ENCODE peak calls at places on chromosome 17, in four cellular contexts. T is NCI-H1092 treated with DMSO at 0.1 percent for 48 hours, B is GM03348, O is iris pigment epithelial cell. S is an unnamed sample.

GRCh38 chr17:35747540-35748017 is 5.5 kb downstream of the GAS2L2 start:
- DNase-seq in T (peak; percentile 71), O (peak; percentile 71), B (peak; percentile 90), S (peak; percentile 73)

GRCh38 chr17:17855334-17855725 is 18.5 kb upstream of the SREBF1 start:
- DNase-seq in B (no peak), O (no peak), T (no peak), S (no peak)

GRCh38 chr17:61884864-61885263 is 21.5 kb upstream of the BRIP1 start:
- DNase-seq in B (no peak), O (no peak), T (no peak), S (no peak)

GRCh38 chr17:9024497-9024896 is 3.2 kb downstream of the NTN1 start:
- DNase-seq in T (no peak), O (no peak), B (no peak), S (no peak)

GRCh38 chr17:79216826-79217225 is 142.2 kb downstream of the ENGASE start:
- DNase-seq in O (no peak), B (no peak), T (no peak), S (no peak)

GRCh38 chr17:41060052-41060604 is at the start of gene KRTAP2-3:
- DNase-seq in T (no peak), B (peak; percentile 46), O (peak; percentile 96), S (peak; percentile 99)

GRCh38 chr17:62950067-62950466 is 16.0 kb upstream of the TANC2 start:
- DNase-seq in O (peak; percentile 56), T (no peak), B (peak; percentile 67), S (peak; percentile 87)

GRCh38 chr17:20009302-20010098 is at the start of gene SPECC1:
- DNase-seq in T (peak; percentile 65), O (peak; percentile 42), B (peak; percentile 16), S (peak; percentile 38)

GRCh38 chr17:21297597-21297996 is 13.1 kb downstream of the MAP2K3 start:
- DNase-seq in B (no peak), T (no peak), O (no peak), S (no peak)

GRCh38 chr17:28807925-28808641 is 34.5 kb downstream of the FAM222B start:
- DNase-seq in O (peak; percentile 94), B (peak; percentile 63), T (peak; percentile 64), S (peak; percentile 91)

GRCh38 chr17:15236281-15237105 is 28.6 kb downstream of the PMP22 start:
- DNase-seq in T (no peak), O (no peak), B (no peak), S (no peak)

GRCh38 chr17:31413081-31413799 is 21.8 kb downstream of the RAB11FIP4 start:
- DNase-seq in T (no peak), B (no peak), O (no peak), S (no peak)

GRCh38 chr17:7478276-7479138 is 924 bp downstream of the ZBTB4 start:
- DNase-seq in O (peak; percentile 37), B (peak; percentile 79), T (no peak), S (peak; percentile 48)

GRCh38 chr17:9912146-9913099 is 7.4 kb upstream of the RCVRN start:
- DNase-seq in B (no peak), T (no peak), O (no peak), S (no peak)

GRCh38 chr17:2435181-2435741 is 34.4 kb upstream of the MNT start:
- DNase-seq in T (peak; percentile 86), O (no peak), B (no peak), S (peak; percentile 53)

GRCh38 chr17:32671891-32672290 is 185.1 kb downstream of the CDK5R1 start:
- DNase-seq in B (peak; percentile 20), T (no peak), O (no peak), S (peak; percentile 13)

GRCh38 chr17:50347894-50348291 is 2.0 kb downstream of the XYLT2 start:
- DNase-seq in O (no peak), T (no peak), B (no peak), S (no peak)

GRCh38 chr17:55817273-55817709 is 66.4 kb downstream of the PCTP start:
- DNase-seq in B (no peak), O (no peak), T (no peak), S (no peak)

GRCh38 chr17:73297934-73298861 is 13.6 kb downstream of the CDC42EP4 start:
- DNase-seq in T (no peak), O (peak; percentile 35), B (no peak), S (no peak)

GRCh38 chr17:83058478-83059167 is 20.8 kb upstream of the METRNL start:
- DNase-seq in T (no peak), B (no peak), O (no peak), S (no peak)

GRCh38 chr17:33241390-33241789 is 51.7 kb downstream of the ASIC2 start:
- DNase-seq in O (peak; percentile 14), B (no peak), T (no peak), S (peak; percentile 40)

GRCh38 chr17:70254735-70255460 is 85.6 kb downstream of the KCNJ2 start:
- DNase-seq in B (no peak), O (peak; percentile 57), T (no peak), S (no peak)

GRCh38 chr17:49576121-49576905 is 642 bp downstream of the NXPH3 start:
- DNase-seq in T (no peak), B (peak; percentile 80), O (peak; percentile 50), S (peak; percentile 40)

GRCh38 chr17:67911038-67911782 is 85.1 kb downstream of the C17orf58 start:
- DNase-seq in O (no peak), T (no peak), B (no peak), S (no peak)

GRCh38 chr17:41976142-41976768 is 9.7 kb downstream of the CNP start:
- DNase-seq in O (no peak), T (no peak), B (peak; percentile 69), S (peak; percentile 47)

GRCh38 chr17:57567278-57567677 is 177.8 kb downstream of the CCDC182 start:
- DNase-seq in B (no peak), O (no peak), T (peak; percentile 96), S (no peak)

GRCh38 chr17:40846515-40847155 is 20.4 kb downstream of the KRT12 start:
- DNase-seq in T (no peak), B (no peak), O (peak; percentile 30), S (no peak)

GRCh38 chr17:74604200-74604599 is 12.1 kb upstream of the CD300LD start:
- DNase-seq in T (no peak), O (no peak), B (no peak), S (no peak)

GRCh38 chr17:28925912-28926365 is 23.1 kb upstream of the DHRS13 start:
- DNase-seq in O (peak; percentile 97), B (peak; percentile 70), T (no peak), S (peak; percentile 89)

GRCh38 chr17:72107100-72107499 is 13.7 kb upstream of the SOX9 start:
- DNase-seq in O (no peak), B (no peak), T (no peak), S (no peak)

GRCh38 chr17:17788967-17789366 is 47.8 kb downstream of the SREBF1 start:
- DNase-seq in T (no peak), O (no peak), B (no peak), S (no peak)

GRCh38 chr17:49003557-49004511 is 6.6 kb downstream of the IGF2BP1 start:
- DNase-seq in B (peak; percentile 29), T (no peak), O (peak; percentile 52), S (peak; percentile 49)